ENCODE peak calls at places on chromosome 2, in eight cellular contexts. O is astrocyte of the spinal cord, G is HT-29, U is GM06990, T is ovary, J is tibial artery, C is NCI-H226, S is GM10248. X is an unnamed sample.

GRCh38 chr2:58539973-58540372 is 298.8 kb upstream of the FANCL start:
- DNase-seq in O (no peak), G (no peak), U (no peak), T (no peak), J (no peak), C (no peak), S (no peak), X (no peak)

GRCh38 chr2:169143998-169144397 is 74.6 kb downstream of the DHRS9 start:
- DNase-seq in O (no peak), G (no peak), U (no peak), T (no peak), J (no peak), C (no peak), S (no peak), X (no peak)

GRCh38 chr2:85310330-85310729 is 17.5 kb downstream of the TGOLN2 start:
- DNase-seq in O (no peak), G (no peak), U (no peak), T (no peak), J (no peak), C (no peak), S (no peak), X (no peak)

GRCh38 chr2:128756372-128756730 is 437.7 kb upstream of the HS6ST1 start:
- DNase-seq in O (no peak), G (no peak), U (no peak), T (no peak), J (no peak), C (no peak), S (no peak), X (no peak)

GRCh38 chr2:72980535-72981217 is 63.4 kb downstream of the EMX1 start:
- DNase-seq in O (peak), G (no peak), U (no peak), T (no peak), J (no peak), C (peak), S (no peak), X (no peak)

GRCh38 chr2:236679906-236680305 is 110.3 kb downstream of the ACKR3 start:
- DNase-seq in O (peak), G (no peak), U (no peak), T (no peak), J (no peak), C (no peak), S (no peak), X (no peak)

GRCh38 chr2:76044701-76045100 is 334.0 kb upstream of the GCFC2 start:
- DNase-seq in O (no peak), G (no peak), U (no peak), T (no peak), J (no peak), C (no peak), S (no peak), X (no peak)

GRCh38 chr2:44974064-44974715 is 32.7 kb downstream of the SIX3 start:
- DNase-seq in O (no peak), G (peak), U (no peak), T (no peak), J (no peak), C (peak), S (no peak), X (no peak)

GRCh38 chr2:29490037-29490436 is 374.8 kb downstream of the CLIP4 start:
- DNase-seq in O (no peak), G (no peak), U (no peak), T (peak), J (no peak), C (no peak), S (no peak), X (no peak)

GRCh38 chr2:216758431-216759155 is 63.2 kb upstream of the IGFBP5 start:
- DNase-seq in O (no peak), G (no peak), U (no peak), T (no peak), J (no peak), C (no peak), S (no peak), X (no peak)

GRCh38 chr2:240249423-240250149 is 109.1 kb upstream of the OTOS start:
- DNase-seq in O (no peak), G (no peak), U (no peak), T (peak), J (no peak), C (no peak), S (no peak), X (no peak)

GRCh38 chr2:54083440-54083839 is 32.0 kb upstream of the ACYP2 start:
- DNase-seq in O (peak), G (no peak), U (no peak), T (no peak), J (no peak), C (no peak), S (no peak), X (no peak)

X was measured in omental fat pad.